ENCODE peak calls at places on chromosomes 4 and X, in eight cellular contexts. R is mesenchymal stem cell, Y is K562, E is fibroblast of lung, L is astrocyte, U is GM23248, A is HepG2, H is DND-41. T is an unnamed sample.

GRCh38 chr4:107896651-107897050 is 34.7 kb upstream of the CYP2U1 start:
- DNase-seq in H (no peak), R (no peak), E (peak), Y (no peak), A (no peak), U (no peak), L (no peak), T (no peak)

GRCh38 chrX:120213438-120214265 is 37.0 kb upstream of the ZBTB33 start:
- DNase-seq in E (peak), A (peak), H (peak), L (peak), Y (peak), U (peak), R (peak), T (peak)

GRCh38 chr4:16082038-16082423 is 1.8 kb downstream of the PROM1 start:
- DNase-seq in U (peak), R (no peak), Y (no peak), H (no peak), L (no peak), A (no peak), E (no peak), T (no peak)

GRCh38 chr4:38804654-38805295 is at the start of gene TLR1:
- DNase-seq in H (no peak), U (peak), L (peak), R (peak), E (peak), A (peak), Y (peak), T (peak)

GRCh38 chr4:84698962-84699671 is 116.2 kb downstream of the CDS1 start:
- DNase-seq in Y (no peak), R (no peak), H (no peak), E (no peak), U (no peak), L (no peak), A (no peak), T (no peak)

GRCh38 chrX:19855700-19856381 is 31.6 kb downstream of the SH3KBP1 start:
- DNase-seq in U (peak), E (no peak), R (no peak), Y (no peak), L (peak), A (no peak), H (no peak), T (no peak)

GRCh38 chrX:153494541-153495361 is at the start of gene BGN:
- DNase-seq in E (peak), L (peak), A (peak), U (peak), R (peak), Y (peak), H (no peak), T (no peak)

GRCh38 chr4:1376841-1377605 is 29.2 kb downstream of the NKX1-1 start:
- DNase-seq in H (no peak), E (no peak), Y (no peak), L (no peak), R (no peak), U (no peak), A (no peak), T (no peak)

GRCh38 chrX:19857131-19857530 is 30.3 kb downstream of the SH3KBP1 start:
- DNase-seq in Y (no peak), H (no peak), L (no peak), R (no peak), U (no peak), E (no peak), A (no peak), T (no peak)

GRCh38 chr4:94726524-94727123 is 31.1 kb upstream of the BMPR1B start:
- DNase-seq in Y (no peak), R (no peak), A (no peak), U (no peak), H (no peak), L (no peak), E (no peak), T (no peak)

GRCh38 chr4:120071192-120071795 is 4.6 kb upstream of the MAD2L1 start:
- DNase-seq in E (peak), L (peak), R (peak), H (peak), A (peak), U (peak), Y (peak), T (peak)

GRCh38 chr4:151766691-151767090 is 5.9 kb upstream of the GATB start:
- DNase-seq in A (no peak), H (no peak), R (no peak), E (no peak), U (no peak), L (no peak), Y (no peak), T (peak)

GRCh38 chr4:84378983-84379382 is 120.1 kb downstream of the NKX6-1 start:
- DNase-seq in R (no peak), U (no peak), L (no peak), E (no peak), Y (no peak), A (no peak), H (no peak), T (no peak)

GRCh38 chrX:19888419-19888879 is 1.0 kb upstream of the SH3KBP1 start:
- DNase-seq in U (peak), R (peak), H (peak), Y (peak), E (peak), L (peak), A (peak), T (peak)

GRCh38 chrX:47321386-47321785 is 49.0 kb upstream of the ZNF157 start:
- DNase-seq in E (peak), R (peak), Y (peak), A (no peak), U (peak), L (peak), H (no peak), T (no peak)

GRCh38 chr4:108700358-108700757 is 50.0 kb downstream of the OSTC start:
- DNase-seq in A (no peak), H (no peak), L (peak), E (peak), Y (no peak), R (peak), U (peak), T (no peak)

GRCh38 chr4:6502747-6503465 is 30.5 kb upstream of the PPP2R2C start:
- DNase-seq in E (no peak), A (no peak), R (no peak), U (no peak), H (no peak), L (no peak), Y (no peak), T (peak)

GRCh38 chr4:4462970-4463369 is 76.1 kb downstream of the NSG1 start:
- DNase-seq in L (no peak), R (no peak), H (no peak), E (no peak), Y (no peak), A (peak), U (no peak), T (no peak)

GRCh38 chr4:185219551-185220344 is 10.3 kb downstream of the SNX25 start:
- DNase-seq in U (peak), L (peak), Y (no peak), A (no peak), E (peak), H (no peak), R (peak), T (peak)

GRCh38 chr4:56681158-56681848 is at the start of gene HOPX:
- DNase-seq in H (no peak), Y (no peak), A (no peak), U (no peak), L (peak), E (peak), R (no peak), T (no peak)

GRCh38 chr4:168574581-168575295 is 77.9 kb downstream of the PALLD start:
- DNase-seq in R (no peak), L (peak), E (no peak), A (no peak), H (no peak), U (peak), Y (no peak), T (no peak)

GRCh38 chrX:47321978-47322377 is 48.4 kb upstream of the ZNF157 start:
- DNase-seq in R (no peak), L (no peak), E (no peak), Y (no peak), U (no peak), A (no peak), H (no peak), T (no peak)

GRCh38 chr4:145248502-145248901 is 68.1 kb upstream of the OTUD4 start:
- DNase-seq in L (no peak), E (no peak), Y (no peak), R (no peak), A (no peak), H (no peak), U (no peak), T (no peak)

GRCh38 chr4:1047976-1048780 is 36.8 kb downstream of the FGFRL1 start:
- DNase-seq in E (no peak), Y (no peak), L (no peak), H (no peak), R (no peak), A (no peak), U (no peak), T (no peak)

GRCh38 chr4:167000141-167000852 is 234.0 kb downstream of the SPOCK3 start:
- DNase-seq in R (no peak), A (no peak), E (no peak), Y (no peak), L (peak), U (no peak), H (no peak), T (no peak)

GRCh38 chr4:26533685-26534084 is 43.4 kb upstream of the CCKAR start:
- DNase-seq in E (no peak), Y (no peak), H (no peak), U (no peak), A (no peak), L (no peak), R (no peak), T (no peak)

GRCh38 chrX:109347618-109348017 is 134.3 kb downstream of the GUCY2F start:
- DNase-seq in A (no peak), H (no peak), Y (no peak), U (peak), R (peak), L (peak), E (peak), T (no peak)

GRCh38 chrX:123731987-123732678 is 719 bp downstream of the THOC2 start:
- DNase-seq in R (peak), H (peak), U (peak), Y (peak), A (no peak), L (no peak), E (peak), T (no peak)

GRCh38 chrX:136736690-136737089 is 44.0 kb downstream of the ARHGEF6 start:
- DNase-seq in R (no peak), E (no peak), Y (no peak), U (no peak), L (no peak), A (no peak), H (no peak), T (no peak)

GRCh38 chrX:85922821-85923220 is 124.5 kb downstream of the CHM start:
- DNase-seq in A (no peak), E (peak), Y (no peak), H (no peak), R (peak), L (peak), U (peak), T (no peak)

GRCh38 chr4:38967260-38968095 is 64.7 kb downstream of the TMEM156 start:
- DNase-seq in Y (peak), A (peak), U (peak), H (no peak), L (peak), E (peak), R (peak), T (no peak)

GRCh38 chrX:139194571-139195280 is 335.8 kb upstream of the F9 start:
- DNase-seq in U (peak), R (no peak), E (no peak), Y (peak), H (no peak), A (no peak), L (peak), T (no peak)

GRCh38 chr4:27387706-27388105 is 527.1 kb downstream of the STIM2 start:
- DNase-seq in A (no peak), R (no peak), L (no peak), H (no peak), E (no peak), Y (no peak), U (no peak), T (no peak)

GRCh38 chr4:159137176-159137575 is 34.3 kb downstream of the RAPGEF2 start:
- DNase-seq in Y (no peak), R (no peak), U (no peak), H (no peak), E (no peak), A (no peak), L (no peak), T (no peak)

GRCh38 chrX:85569691-85570090 is 190.2 kb upstream of the POF1B start:
- DNase-seq in R (no peak), L (no peak), Y (no peak), U (no peak), A (no peak), H (no peak), E (no peak), T (no peak)

GRCh38 chr4:101291198-101291597 is 56.1 kb downstream of the PPP3CA start:
- DNase-seq in E (no peak), U (peak), Y (no peak), H (no peak), R (no peak), A (no peak), L (no peak), T (no peak)

GRCh38 chr4:4995103-4995761 is 24.0 kb downstream of the CYTL1 start:
- DNase-seq in Y (peak), L (peak), E (peak), R (peak), U (peak), H (peak), A (peak), T (peak)

GRCh38 chrX:123153846-123154335 is 30.2 kb upstream of the GRIA3 start:
- DNase-seq in R (no peak), U (no peak), Y (no peak), H (no peak), L (peak), A (no peak), E (no peak), T (no peak)

GRCh38 chrX:153984351-153985178 is 12.0 kb downstream of the TMEM187 start:
- DNase-seq in U (no peak), A (no peak), H (peak), L (no peak), R (no peak), E (no peak), Y (peak), T (no peak)

GRCh38 chr4:183918696-183919095 is 13.6 kb downstream of the STOX2 start:
- DNase-seq in U (no peak), E (no peak), L (no peak), Y (no peak), A (no peak), H (no peak), R (no peak), T (no peak)

GRCh38 chrX:130171446-130172126 is at the start of gene RAB33A:
- DNase-seq in U (peak), L (no peak), R (peak), E (peak), Y (no peak), A (no peak), H (peak), T (peak)
- H3K9ac ChIP-seq in U (peak), L (peak), R (peak), E (peak), Y (peak), A (no peak), H (peak), T (peak)

GRCh38 chr4:121977251-121978168 is 25.6 kb upstream of the TRPC3 start:
- DNase-seq in A (no peak), U (no peak), R (peak), E (peak), H (no peak), L (no peak), Y (no peak), T (peak)
- H2AFZ ChIP-seq in A (no peak), U (no peak), R (no peak), E (peak), H (no peak), L (peak), Y (no peak), T (peak)

DNA sequence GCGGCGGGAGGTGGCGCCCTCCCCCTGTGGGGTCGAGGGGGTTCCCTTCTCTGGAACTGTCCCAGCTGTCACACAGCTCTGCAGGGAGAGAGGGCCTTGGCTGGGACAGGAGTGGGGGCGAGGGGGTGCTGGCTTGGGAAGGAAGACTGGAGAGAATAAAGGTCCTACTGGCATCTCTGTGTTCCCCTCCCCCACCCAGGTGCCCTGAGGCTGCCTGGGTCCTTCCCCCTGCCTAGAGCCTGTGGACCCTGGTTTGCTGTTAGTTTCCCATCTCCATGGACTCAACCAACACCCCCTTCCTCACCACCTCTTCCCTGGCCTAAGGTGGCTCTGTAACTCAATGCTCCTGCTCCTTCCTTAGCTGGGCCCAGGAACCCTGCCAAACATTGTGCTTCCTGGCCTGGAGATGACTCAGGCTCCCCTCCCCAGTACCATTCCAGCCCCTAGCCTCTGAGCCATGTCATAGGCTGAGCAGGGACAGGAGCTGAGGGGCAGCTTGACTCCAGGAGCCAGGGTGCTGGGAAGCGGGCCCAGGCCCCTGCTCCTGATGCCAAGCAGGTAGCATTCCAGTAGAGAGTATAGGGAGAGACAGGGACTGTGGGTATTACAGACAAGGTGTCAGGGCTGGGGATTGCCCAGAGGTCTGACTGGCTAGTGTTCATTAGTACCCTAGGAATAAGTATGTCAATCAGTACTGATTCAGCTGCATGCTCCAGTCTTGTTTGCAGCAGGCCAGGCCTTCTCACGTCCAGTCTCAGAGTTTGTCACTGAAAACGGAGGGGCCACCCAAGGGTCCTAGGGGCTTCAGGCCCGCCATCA is 100.7 kb downstream of the EFNB1 start:
- DNase-seq in L (peak), R (peak), E (peak), A (no peak), U (peak), H (no peak), Y (no peak), T (no peak)
- H3K9ac ChIP-seq in L (no peak), R (no peak), E (no peak), A (no peak), U (no peak), H (no peak), Y (no peak), T (no peak)

GRCh38 chr4:186939226-186939625 is 215.6 kb upstream of the FAT1 start:
- DNase-seq in U (no peak), R (no peak), H (no peak), E (no peak), Y (no peak), A (no peak), L (no peak), T (no peak)
- H2AFZ ChIP-seq in U (no peak), R (no peak), H (no peak), E (no peak), Y (no peak), A (no peak), L (no peak), T (no peak)

T was measured in Karpas-422.